ENCODE peak calls at places on chromosomes 13 and 19, in ten cellular contexts. C is breast epithelium, T is lung, N is cardiac muscle cell, L is left ventricle myocardium inferior, Y is MM.1S, A is fibroblast of lung, X is H9, M is ovary, S is heart right ventricle. G is an unnamed sample.

GRCh38 chr19:2602391-2603181 is 99.9 kb downstream of the GNG7 start:
- DNase-seq in A (peak; percentile 94), Y (no peak), L (peak; percentile 87), N (peak; percentile 97), T (peak; percentile 66), C (peak; percentile 85), S (peak; percentile 83), M (peak; percentile 88), X (peak; percentile 88), G (peak; percentile 98)

GRCh38 chr19:55691561-55692481 is 16.8 kb downstream of the EPN1 start:
- DNase-seq in A (no peak), L (peak; percentile 12), N (no peak), X (no peak), T (no peak), C (peak; percentile 38), M (peak; percentile 15), Y (no peak), S (no peak), G (no peak)

GRCh38 chr19:46551175-46551574 is 50.0 kb upstream of the CALM3 start:
- DNase-seq in N (no peak), X (no peak), C (no peak), T (no peak), M (no peak), S (no peak), Y (no peak), L (no peak), A (no peak), G (no peak)

GRCh38 chr13:113219311-113219940 is 10.0 kb downstream of the CUL4A start:
- DNase-seq in X (no peak), L (no peak), S (no peak), C (no peak), T (no peak), A (no peak), Y (no peak), M (no peak), N (no peak), G (no peak)

GRCh38 chr13:59274958-59275727 is 888.6 kb downstream of the DIAPH3 start:
- DNase-seq in Y (no peak), C (no peak), L (no peak), X (no peak), N (no peak), T (no peak), S (no peak), M (no peak), A (no peak), G (no peak)

GRCh38 chr13:113584870-113585671 is 518 bp downstream of the TFDP1 start:
- DNase-seq in M (no peak), X (peak; percentile 23), C (peak; percentile 35), A (peak; percentile 8), T (peak; percentile 10), Y (peak; percentile 34), S (no peak), L (no peak), N (no peak), G (peak; percentile 16)

GRCh38 chr13:32538234-32538620 is 368 bp downstream of the N4BP2L2 start:
- DNase-seq in A (peak; percentile 52), T (peak; percentile 53), N (peak; percentile 52), X (no peak), Y (peak; percentile 70), M (no peak), S (peak; percentile 22), L (peak; percentile 18), C (peak; percentile 53), G (peak; percentile 72)

GRCh38 chr19:38877781-38878574 is at the start of gene RINL:
- DNase-seq in N (no peak), L (no peak), S (no peak), A (no peak), M (no peak), T (no peak), C (no peak), X (peak; percentile 48), Y (peak; percentile 88), G (no peak)

GRCh38 chr13:60679131-60679530 is 282.1 kb downstream of the TDRD3 start:
- DNase-seq in T (no peak), C (no peak), N (peak; percentile 2), S (no peak), M (no peak), L (no peak), Y (no peak), X (no peak), A (no peak), G (no peak)

GRCh38 chr13:48923376-48923775 is 52.3 kb upstream of the FNDC3A start:
- DNase-seq in N (peak; percentile 14), A (no peak), T (no peak), X (no peak), L (peak; percentile 14), M (no peak), S (no peak), Y (no peak), C (no peak), G (no peak)

GRCh38 chr13:79307866-79308298 is 98.2 kb downstream of the RBM26 start:
- DNase-seq in X (peak; percentile 31), T (no peak), A (peak; percentile 26), S (no peak), N (peak; percentile 26), C (no peak), M (peak; percentile 21), L (no peak), Y (no peak), G (no peak)

GRCh38 chr13:33953203-33953602 is 135.3 kb downstream of the RFC3 start:
- DNase-seq in N (peak; percentile 70), L (no peak), S (no peak), A (peak; percentile 32), T (no peak), M (no peak), X (no peak), Y (no peak), C (no peak), G (no peak)

GRCh38 chr19:39847525-39847924 is 1.3 kb upstream of the FBL start:
- DNase-seq in S (no peak), A (no peak), X (no peak), M (no peak), Y (no peak), L (no peak), C (no peak), N (no peak), T (no peak), G (no peak)

GRCh38 chr13:91574756-91575155 is 176.3 kb downstream of the GPC5 start:
- DNase-seq in M (no peak), C (no peak), A (peak; percentile 71), L (no peak), N (peak; percentile 3), X (no peak), S (no peak), T (no peak), Y (no peak), G (no peak)

DNA sequence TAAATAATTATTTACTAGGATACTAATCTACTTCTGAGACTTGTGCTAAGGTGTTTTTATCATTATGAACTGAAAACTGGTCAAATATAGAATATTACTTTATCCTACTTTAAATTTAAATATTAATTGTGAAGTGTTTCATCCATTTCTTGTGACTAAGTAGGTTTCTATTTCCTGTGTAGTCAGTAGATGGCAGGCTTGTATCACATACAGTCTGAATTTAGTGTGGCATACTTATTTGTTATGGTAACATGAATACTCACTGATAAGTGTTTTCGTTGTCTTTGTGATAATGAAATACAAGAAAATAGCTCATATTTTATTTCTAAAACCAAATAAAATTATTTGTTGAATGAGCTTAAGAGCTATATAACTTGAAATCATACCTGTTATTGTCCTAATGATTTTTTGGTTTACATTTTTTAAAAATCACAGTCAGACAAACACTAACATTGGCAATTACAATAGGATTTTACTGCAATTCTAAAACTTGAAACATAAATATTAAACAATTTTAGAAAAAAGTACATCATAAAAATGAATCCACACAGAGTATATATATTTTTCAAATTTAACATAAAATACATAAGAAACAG is 904.6 kb upstream of the PCDH20 start:
- DNase-seq in A (peak; percentile 85), Y (peak; percentile 54), M (no peak), S (no peak), N (peak; percentile 66), X (no peak), L (no peak), C (no peak), T (no peak), G (no peak)
- TF ChIP-seq CTCF in A (peak; percentile 66), Y (peak; percentile 48), M (no peak), S (peak; percentile 41), N (peak; percentile 44), X (peak; percentile 81), L (peak; percentile 62), C (no peak), T (no peak), G (peak; percentile 21)

DNA sequence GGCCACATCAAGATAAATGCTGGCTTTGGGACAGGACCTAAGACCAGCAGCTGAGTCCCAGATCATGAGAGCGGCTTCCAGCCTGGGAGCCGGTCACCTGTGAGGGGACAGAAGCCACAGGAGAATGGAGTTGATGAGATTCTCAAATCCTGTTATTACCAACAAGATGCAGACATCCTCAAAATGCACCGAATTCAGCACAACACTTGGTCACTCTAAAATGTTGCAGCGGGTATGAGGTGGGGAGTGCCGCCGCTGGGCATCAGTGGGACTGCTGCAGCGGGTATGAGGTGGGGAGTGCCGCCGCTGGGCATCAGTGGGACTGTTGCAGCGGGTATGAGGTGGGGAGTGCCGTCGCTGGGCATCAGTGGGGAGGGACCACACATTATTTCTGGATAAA is 21.2 kb downstream of the RANBP3 start:
- DNase-seq in N (no peak), X (no peak), A (no peak), M (no peak), Y (no peak), T (no peak), L (no peak), C (no peak), S (no peak), G (no peak)
- H3K27ac ChIP-seq in N (peak overlapping the region; percentile 95), X (no peak overlapping the region), A (no peak overlapping the region), M (no peak overlapping the region), Y (no peak overlapping the region), T (peak overlapping the region; percentile 46), L (peak overlapping the region; percentile 84), C (no peak overlapping the region), S (no peak overlapping the region), G (no peak overlapping the region)

DNA sequence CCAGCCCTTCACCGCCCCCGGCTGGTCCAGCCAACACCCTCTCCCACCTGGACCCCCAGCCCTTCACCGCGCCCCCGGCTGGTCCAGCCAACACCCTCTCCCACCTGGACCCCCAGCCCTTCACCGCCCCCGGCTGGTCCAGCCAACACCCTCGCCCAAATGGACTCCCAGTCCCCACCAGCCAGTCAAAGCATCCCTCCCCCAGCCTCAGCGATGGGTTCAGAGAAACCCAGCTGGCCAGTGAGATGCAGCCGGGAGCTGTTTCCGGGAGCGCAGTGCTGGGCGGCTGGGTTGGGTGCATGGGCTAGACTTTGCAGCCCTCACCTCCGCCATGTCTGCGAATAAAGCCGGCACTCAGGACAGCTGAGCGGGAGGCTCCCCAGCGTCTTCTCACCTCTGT is 6.5 kb upstream of the CDC34 start:
- DNase-seq in A (no peak), N (no peak), X (no peak), S (no peak), Y (no peak), C (no peak), M (no peak), L (peak; percentile 7), T (no peak), G (no peak)
- H3K4me1 ChIP-seq in A (no peaks in the 10 kb centered on the region), N (no peaks in the 10 kb centered on the region), X (no peaks in the 10 kb centered on the region), S (no peaks in the 10 kb centered on the region), Y (no peaks in the 10 kb centered on the region), C (no peaks in the 10 kb centered on the region), M (no peaks in the 10 kb centered on the region), L (no peaks in the 10 kb centered on the region), T (no peaks in the 10 kb centered on the region), G (peaks cover 6% of the 10 kb centered on the region)

GRCh38 chr13:38662362-38662761 is 24.5 kb upstream of the FREM2 start:
- DNase-seq in L (no peak), M (no peak), S (no peak), A (peak; percentile 84), X (no peak), Y (no peak), T (no peak), C (no peak), N (peak; percentile 92), G (no peak)
- TF ChIP-seq CTCF in L (no peak), M (no peak), S (no peak), A (no peak), X (no peak), Y (no peak), T (no peak), C (no peak), N (no peak), G (no peak)

G was measured in tibial artery.